ENCODE peak calls at places on chromosomes 12 and 14, in six cellular contexts. One of them, this sample, is unnamed.

GRCh38 chr14:101763941-101764709 is 2.6 kb downstream of the PPP2R5C start:
- DNase-seq in CD8-positive, alpha-beta T cell: no peak
- DNase-seq in IMR-90: no peak
- DNase-seq in GM10248: no peak
- DNase-seq in colonic mucosa: no peak
- DNase-seq in hepatocyte: peak
- DNase-seq in this sample: no peak

GRCh38 chr12:115096673-115097349 is 412.8 kb upstream of the TBX3 start:
- DNase-seq in colonic mucosa: peak
- DNase-seq in GM10248: no peak
- DNase-seq in IMR-90: peak
- DNase-seq in hepatocyte: peak
- DNase-seq in CD8-positive, alpha-beta T cell: no peak
- DNase-seq in this sample: peak

GRCh38 chr14:62694075-62694474 is 351.2 kb downstream of the KCNH5 start:
- DNase-seq in colonic mucosa: no peak
- DNase-seq in IMR-90: peak
- DNase-seq in CD8-positive, alpha-beta T cell: no peak
- DNase-seq in GM10248: no peak
- DNase-seq in hepatocyte: peak
- DNase-seq in this sample: no peak

GRCh38 chr14:98714604-98715003 is 557.4 kb downstream of the BCL11B start:
- DNase-seq in IMR-90: no peak
- DNase-seq in colonic mucosa: no peak
- DNase-seq in GM10248: no peak
- DNase-seq in hepatocyte: no peak
- DNase-seq in CD8-positive, alpha-beta T cell: no peak
- DNase-seq in this sample: no peak

GRCh38 chr14:71142375-71143038 is 235.2 kb downstream of the PCNX1 start:
- DNase-seq in IMR-90: peak
- DNase-seq in CD8-positive, alpha-beta T cell: peak
- DNase-seq in GM10248: peak
- DNase-seq in colonic mucosa: no peak
- DNase-seq in hepatocyte: no peak
- DNase-seq in this sample: peak

GRCh38 chr12:132146098-132146497 is 1.8 kb downstream of the NOC4L start:
- DNase-seq in CD8-positive, alpha-beta T cell: no peak
- DNase-seq in IMR-90: no peak
- DNase-seq in GM10248: no peak
- DNase-seq in colonic mucosa: no peak
- DNase-seq in hepatocyte: no peak
- DNase-seq in this sample: no peak

GRCh38 chr14:99839696-99840095 is 46.5 kb downstream of the EML1 start:
- DNase-seq in colonic mucosa: no peak
- DNase-seq in IMR-90: no peak
- DNase-seq in hepatocyte: no peak
- DNase-seq in CD8-positive, alpha-beta T cell: no peak
- DNase-seq in GM10248: no peak
- DNase-seq in this sample: no peak

GRCh38 chr14:69580009-69580577 is 5.4 kb upstream of the CCDC177 start:
- DNase-seq in GM10248: no peak
- DNase-seq in hepatocyte: peak
- DNase-seq in CD8-positive, alpha-beta T cell: no peak
- DNase-seq in colonic mucosa: no peak
- DNase-seq in IMR-90: peak
- DNase-seq in this sample: peak

GRCh38 chr14:98724734-98725133 is 547.3 kb downstream of the BCL11B start:
- DNase-seq in GM10248: no peak
- DNase-seq in CD8-positive, alpha-beta T cell: no peak
- DNase-seq in colonic mucosa: no peak
- DNase-seq in hepatocyte: no peak
- DNase-seq in IMR-90: no peak
- DNase-seq in this sample: no peak

GRCh38 chr12:34297790-34298164 is 275.5 kb downstream of the ALG10 start:
- DNase-seq in GM10248: no peak
- DNase-seq in hepatocyte: no peak
- DNase-seq in IMR-90: no peak
- DNase-seq in colonic mucosa: no peak
- DNase-seq in CD8-positive, alpha-beta T cell: no peak
- DNase-seq in this sample: no peak

GRCh38 chr14:51442513-51443175 is 202.6 kb downstream of the TMX1 start:
- DNase-seq in IMR-90: peak
- DNase-seq in GM10248: no peak
- DNase-seq in hepatocyte: peak
- DNase-seq in CD8-positive, alpha-beta T cell: no peak
- DNase-seq in colonic mucosa: no peak
- DNase-seq in this sample: peak

GRCh38 chr12:118055144-118055557 is 5.8 kb downstream of the WSB2 start:
- DNase-seq in IMR-90: peak
- DNase-seq in colonic mucosa: peak
- DNase-seq in GM10248: peak
- DNase-seq in hepatocyte: peak
- DNase-seq in CD8-positive, alpha-beta T cell: peak
- DNase-seq in this sample: no peak

GRCh38 chr12:1246637-1247036 is 255.6 kb downstream of the ERC1 start:
- DNase-seq in IMR-90: no peak
- DNase-seq in colonic mucosa: no peak
- DNase-seq in CD8-positive, alpha-beta T cell: no peak
- DNase-seq in hepatocyte: no peak
- DNase-seq in GM10248: no peak
- DNase-seq in this sample: no peak

GRCh38 chr12:104958946-104959841 is 1.1 kb upstream of the SLC41A2 start:
- DNase-seq in colonic mucosa: peak
- DNase-seq in IMR-90: peak
- DNase-seq in CD8-positive, alpha-beta T cell: no peak
- DNase-seq in GM10248: no peak
- DNase-seq in hepatocyte: no peak
- DNase-seq in this sample: peak

GRCh38 chr14:89025581-89026236 is 201.3 kb downstream of the TTC8 start:
- DNase-seq in colonic mucosa: no peak
- DNase-seq in IMR-90: peak
- DNase-seq in CD8-positive, alpha-beta T cell: no peak
- DNase-seq in hepatocyte: no peak
- DNase-seq in GM10248: no peak
- DNase-seq in this sample: peak

GRCh38 chr12:66596189-66596588 is 82.7 kb downstream of the GRIP1 start:
- DNase-seq in CD8-positive, alpha-beta T cell: no peak
- DNase-seq in GM10248: no peak
- DNase-seq in IMR-90: peak
- DNase-seq in hepatocyte: no peak
- DNase-seq in colonic mucosa: no peak
- DNase-seq in this sample: no peak

GRCh38 chr12:91007531-91008290 is 2.9 kb upstream of the EPYC start:
- DNase-seq in GM10248: peak
- DNase-seq in IMR-90: no peak
- DNase-seq in CD8-positive, alpha-beta T cell: no peak
- DNase-seq in colonic mucosa: no peak
- DNase-seq in hepatocyte: no peak
- DNase-seq in this sample: no peak

GRCh38 chr12:54058189-54058917 is 4.7 kb downstream of the HOXC4 start:
- DNase-seq in hepatocyte: no peak
- DNase-seq in colonic mucosa: no peak
- DNase-seq in IMR-90: no peak
- DNase-seq in GM10248: no peak
- DNase-seq in CD8-positive, alpha-beta T cell: no peak
- DNase-seq in this sample: no peak

GRCh38 chr12:56192582-56192981 is 3.3 kb upstream of the SMARCC2 start:
- DNase-seq in hepatocyte: no peak
- DNase-seq in GM10248: no peak
- DNase-seq in CD8-positive, alpha-beta T cell: no peak
- DNase-seq in colonic mucosa: no peak
- DNase-seq in IMR-90: no peak
- DNase-seq in this sample: no peak

GRCh38 chr14:32224731-32225377 is 21.8 kb upstream of the RNU6-8 start:
- DNase-seq in CD8-positive, alpha-beta T cell: peak
- DNase-seq in colonic mucosa: no peak
- DNase-seq in hepatocyte: peak
- DNase-seq in GM10248: no peak
- DNase-seq in IMR-90: peak
- DNase-seq in this sample: peak

GRCh38 chr12:105272814-105273416 is 36.9 kb upstream of the APPL2 start:
- DNase-seq in colonic mucosa: no peak
- DNase-seq in GM10248: no peak
- DNase-seq in hepatocyte: no peak
- DNase-seq in CD8-positive, alpha-beta T cell: no peak
- DNase-seq in IMR-90: no peak
- DNase-seq in this sample: no peak

DNA sequence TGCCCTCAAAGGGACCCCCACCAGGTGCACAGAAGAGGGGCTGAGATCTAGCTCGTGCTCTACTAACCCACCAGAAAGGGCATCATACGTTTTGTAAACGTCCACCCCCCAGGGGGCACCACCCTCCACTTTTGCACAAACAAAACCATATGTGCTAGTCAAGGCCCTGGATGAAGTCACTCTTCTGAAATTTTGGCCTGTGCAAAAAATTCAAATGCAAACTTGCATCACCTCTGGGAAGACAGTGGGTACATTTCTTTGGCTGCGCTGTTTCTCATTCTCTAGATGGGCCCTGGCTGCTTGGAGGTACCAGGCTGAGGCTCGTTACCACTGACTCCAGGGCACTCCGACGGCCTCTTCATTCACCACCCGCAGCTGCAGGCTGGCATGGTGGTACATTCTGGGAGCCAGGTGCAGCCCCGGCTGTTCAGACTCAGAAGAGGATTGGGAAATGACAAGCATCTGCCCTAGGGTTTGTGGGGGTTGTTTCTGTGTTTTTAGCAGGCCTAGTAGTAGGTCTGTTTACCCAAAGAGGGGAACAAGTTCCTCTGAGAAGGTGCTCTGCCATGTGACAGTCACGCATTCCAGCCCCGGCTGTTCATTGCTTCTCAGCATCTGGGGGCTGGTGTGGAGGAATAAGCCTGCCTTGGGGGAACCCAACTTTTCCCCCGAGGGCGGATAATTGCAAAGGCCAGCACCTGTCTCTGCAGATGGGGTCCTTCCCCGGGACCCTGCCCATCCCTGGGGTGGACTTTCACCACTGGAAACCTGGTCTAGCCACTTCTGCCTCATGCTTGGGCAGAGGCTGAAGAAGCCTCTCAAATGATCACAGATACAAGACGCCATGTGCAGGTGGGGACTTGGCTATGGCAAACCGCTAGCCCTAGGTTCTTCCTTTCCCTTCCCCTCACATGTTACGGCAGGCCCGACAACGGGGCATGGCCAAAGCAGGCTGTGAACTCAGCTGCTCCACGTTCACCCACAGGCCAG is 147.6 kb downstream of the DPF3 start:
- DNase-seq in IMR-90: peak
- DNase-seq in colonic mucosa: peak
- DNase-seq in hepatocyte: no peak
- DNase-seq in GM10248: no peak
- DNase-seq in CD8-positive, alpha-beta T cell: no peak
- DNase-seq in this sample: peak
- TF ChIP-seq CTCF in IMR-90: peak
- TF ChIP-seq CTCF in colonic mucosa: no peak
- TF ChIP-seq CTCF in hepatocyte: no peak
- TF ChIP-seq CTCF in GM10248: no peak
- TF ChIP-seq CTCF in CD8-positive, alpha-beta T cell: no peak
- TF ChIP-seq CTCF in this sample: peak

GRCh38 chr12:10033783-10034381 is 3.4 kb downstream of the CLEC9A start:
- DNase-seq in CD8-positive, alpha-beta T cell: no peak
- DNase-seq in GM10248: no peak
- DNase-seq in IMR-90: peak
- DNase-seq in hepatocyte: no peak
- DNase-seq in colonic mucosa: no peak
- DNase-seq in this sample: peak
- TF ChIP-seq CTCF in CD8-positive, alpha-beta T cell: peak
- TF ChIP-seq CTCF in GM10248: no peak
- TF ChIP-seq CTCF in IMR-90: peak
- TF ChIP-seq CTCF in hepatocyte: peak
- TF ChIP-seq CTCF in colonic mucosa: peak
- TF ChIP-seq CTCF in this sample: peak

GRCh38 chr14:59566281-59566680 is 10.3 kb downstream of the CCDC175 start:
- DNase-seq in colonic mucosa: peak
- DNase-seq in IMR-90: no peak
- DNase-seq in hepatocyte: no peak
- DNase-seq in CD8-positive, alpha-beta T cell: no peak
- DNase-seq in GM10248: no peak
- DNase-seq in this sample: no peak

GRCh38 chr14:59566725-59567124 is 9.9 kb downstream of the CCDC175 start:
- DNase-seq in colonic mucosa: peak
- DNase-seq in IMR-90: no peak
- DNase-seq in CD8-positive, alpha-beta T cell: no peak
- DNase-seq in hepatocyte: no peak
- DNase-seq in GM10248: no peak
- DNase-seq in this sample: no peak

GRCh38 chr14:59564356-59564755 is 12.3 kb downstream of the CCDC175 start:
- DNase-seq in IMR-90: no peak
- DNase-seq in hepatocyte: no peak
- DNase-seq in GM10248: no peak
- DNase-seq in CD8-positive, alpha-beta T cell: no peak
- DNase-seq in colonic mucosa: peak
- DNase-seq in this sample: no peak

GRCh38 chr14:59565112-59565511 is 11.5 kb downstream of the CCDC175 start:
- DNase-seq in hepatocyte: no peak
- DNase-seq in colonic mucosa: peak
- DNase-seq in IMR-90: peak
- DNase-seq in GM10248: no peak
- DNase-seq in CD8-positive, alpha-beta T cell: no peak
- DNase-seq in this sample: no peak

DNA sequence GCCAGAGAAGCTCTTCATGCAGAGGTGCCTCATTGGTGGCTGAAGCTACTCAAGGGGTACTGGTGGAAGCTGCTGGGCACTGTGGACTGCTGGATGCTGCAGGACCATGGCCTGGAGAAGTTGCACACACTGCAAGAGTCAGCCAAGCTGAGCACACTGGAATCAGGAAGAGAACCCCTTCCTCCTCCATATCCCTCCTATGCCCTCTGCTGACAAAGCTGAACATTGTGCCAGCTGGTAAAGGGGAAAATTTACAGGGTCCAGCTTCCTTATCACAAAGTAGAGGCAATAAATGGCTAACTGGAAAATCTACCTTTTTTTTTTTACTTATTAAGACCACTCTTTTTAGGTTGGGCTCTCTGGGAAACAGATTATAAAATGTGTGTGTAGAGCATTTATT is 6.5 kb downstream of the CCDC175 start:
- DNase-seq in GM10248: no peak
- DNase-seq in IMR-90: no peak
- DNase-seq in colonic mucosa: peak
- DNase-seq in CD8-positive, alpha-beta T cell: no peak
- DNase-seq in hepatocyte: peak
- DNase-seq in this sample: no peak
- TF ChIP-seq CTCF in GM10248: no peak
- TF ChIP-seq CTCF in IMR-90: peak
- TF ChIP-seq CTCF in colonic mucosa: peak
- TF ChIP-seq CTCF in CD8-positive, alpha-beta T cell: no peak
- TF ChIP-seq CTCF in hepatocyte: peak
- TF ChIP-seq CTCF in this sample: no peak

GRCh38 chr12:30823140-30823669 is 68.5 kb upstream of the CAPRIN2 start:
- DNase-seq in GM10248: peak
- DNase-seq in hepatocyte: peak
- DNase-seq in colonic mucosa: peak
- DNase-seq in CD8-positive, alpha-beta T cell: peak
- DNase-seq in IMR-90: no peak
- DNase-seq in this sample: no peak
- TF ChIP-seq CTCF in GM10248: peak
- TF ChIP-seq CTCF in hepatocyte: peak
- TF ChIP-seq CTCF in colonic mucosa: no peak
- TF ChIP-seq CTCF in CD8-positive, alpha-beta T cell: no peak
- TF ChIP-seq CTCF in IMR-90: no peak
- TF ChIP-seq CTCF in this sample: no peak

GRCh38 chr14:50052517-50052916 is 63.9 kb downstream of the VCPKMT start:
- DNase-seq in CD8-positive, alpha-beta T cell: no peak
- DNase-seq in GM10248: no peak
- DNase-seq in IMR-90: no peak
- DNase-seq in colonic mucosa: no peak
- DNase-seq in hepatocyte: no peak
- DNase-seq in this sample: no peak
- TF ChIP-seq CTCF in CD8-positive, alpha-beta T cell: no peak
- TF ChIP-seq CTCF in GM10248: no peak
- TF ChIP-seq CTCF in IMR-90: no peak
- TF ChIP-seq CTCF in colonic mucosa: no peak
- TF ChIP-seq CTCF in hepatocyte: no peak
- TF ChIP-seq CTCF in this sample: no peak

This sample was measured in HFFc6.